ENCODE peak calls at places on chromosomes 6 and 20, in seven cellular contexts. One of them, this sample, is unnamed. For H3K4me1, the result is how much of the 10 kb centered on the place peaks cover.

GRCh38 chr6:9360881-9361280 is 925.5 kb upstream of the SLC35B3 start:
- DNase-seq in IMR-90: peak
- DNase-seq in H9: no peak
- DNase-seq in H1: no peak
- DNase-seq in PC-9: no peak
- DNase-seq in fibroblast of lung: no peak
- DNase-seq in Karpas-422: no peak
- DNase-seq in this sample: no peak

GRCh38 chr6:30399390-30400058 is 54.6 kb downstream of the RPP21 start:
- DNase-seq in IMR-90: peak
- DNase-seq in H9: no peak
- DNase-seq in H1: no peak
- DNase-seq in PC-9: no peak
- DNase-seq in fibroblast of lung: no peak
- DNase-seq in Karpas-422: no peak
- DNase-seq in this sample: no peak

GRCh38 chr6:111992851-111993250 is 61.1 kb upstream of the CCN6 start:
- DNase-seq in IMR-90: peak
- DNase-seq in H9: no peak
- DNase-seq in H1: no peak
- DNase-seq in PC-9: no peak
- DNase-seq in fibroblast of lung: no peak
- DNase-seq in Karpas-422: no peak
- DNase-seq in this sample: no peak

GRCh38 chr6:13234130-13234529 is 94.2 kb downstream of the TBC1D7 start:
- DNase-seq in IMR-90: no peak
- DNase-seq in H9: no peak
- DNase-seq in H1: no peak
- DNase-seq in PC-9: no peak
- DNase-seq in fibroblast of lung: no peak
- DNase-seq in Karpas-422: no peak
- DNase-seq in this sample: peak

GRCh38 chr6:44300424-44300823 is 12.7 kb downstream of the AARS2 start:
- DNase-seq in IMR-90: no peak
- DNase-seq in H9: no peak
- DNase-seq in H1: no peak
- DNase-seq in PC-9: no peak
- DNase-seq in fibroblast of lung: no peak
- DNase-seq in Karpas-422: no peak
- DNase-seq in this sample: no peak

GRCh38 chr6:2970753-2971419 is 481 bp downstream of the SERPINB6 start:
- DNase-seq in IMR-90: peak
- DNase-seq in H9: no peak
- DNase-seq in H1: peak
- DNase-seq in PC-9: no peak
- DNase-seq in fibroblast of lung: peak
- DNase-seq in Karpas-422: no peak
- DNase-seq in this sample: peak

GRCh38 chr6:166611631-166612030 is 15.4 kb downstream of the RPS6KA2 start:
- DNase-seq in IMR-90: no peak
- DNase-seq in H9: no peak
- DNase-seq in H1: no peak
- DNase-seq in PC-9: peak
- DNase-seq in fibroblast of lung: no peak
- DNase-seq in Karpas-422: no peak
- DNase-seq in this sample: no peak

GRCh38 chr6:85986681-85987080 is 344.0 kb upstream of the SYNCRIP start:
- DNase-seq in IMR-90: no peak
- DNase-seq in H9: no peak
- DNase-seq in H1: no peak
- DNase-seq in PC-9: no peak
- DNase-seq in fibroblast of lung: no peak
- DNase-seq in Karpas-422: no peak
- DNase-seq in this sample: no peak

GRCh38 chr6:135224037-135224647 is 43.0 kb downstream of the MYB start:
- DNase-seq in IMR-90: no peak
- DNase-seq in H9: no peak
- DNase-seq in H1: no peak
- DNase-seq in PC-9: no peak
- DNase-seq in fibroblast of lung: no peak
- DNase-seq in Karpas-422: no peak
- DNase-seq in this sample: no peak

GRCh38 chr6:26477431-26477830 is 19.7 kb downstream of the BTN2A1 start:
- DNase-seq in IMR-90: no peak
- DNase-seq in H9: no peak
- DNase-seq in H1: no peak
- DNase-seq in PC-9: no peak
- DNase-seq in fibroblast of lung: no peak
- DNase-seq in Karpas-422: no peak
- DNase-seq in this sample: no peak

GRCh38 chr6:105882833-105883232 is 203.3 kb upstream of the PRDM1 start:
- DNase-seq in IMR-90: peak
- DNase-seq in H9: no peak
- DNase-seq in H1: no peak
- DNase-seq in PC-9: peak
- DNase-seq in fibroblast of lung: no peak
- DNase-seq in Karpas-422: no peak
- DNase-seq in this sample: no peak

GRCh38 chr6:41965429-41966213 is 24.0 kb upstream of the CCND3 start:
- DNase-seq in IMR-90: no peak
- DNase-seq in H9: peak
- DNase-seq in H1: peak
- DNase-seq in PC-9: no peak
- DNase-seq in fibroblast of lung: no peak
- DNase-seq in Karpas-422: no peak
- DNase-seq in this sample: no peak

GRCh38 chr6:148203970-148204369 is 138.7 kb upstream of the SASH1 start:
- DNase-seq in IMR-90: peak
- DNase-seq in H9: no peak
- DNase-seq in H1: no peak
- DNase-seq in PC-9: no peak
- DNase-seq in fibroblast of lung: peak
- DNase-seq in Karpas-422: peak
- DNase-seq in this sample: peak

GRCh38 chr6:10425973-10426780 is 11.3 kb upstream of the TFAP2A start:
- DNase-seq in IMR-90: no peak
- DNase-seq in H9: peak
- DNase-seq in H1: peak
- DNase-seq in PC-9: no peak
- DNase-seq in fibroblast of lung: no peak
- DNase-seq in Karpas-422: peak
- DNase-seq in this sample: peak

GRCh38 chr20:5719861-5720401 is 30.3 kb upstream of the SHLD1 start:
- DNase-seq in IMR-90: peak
- DNase-seq in H9: no peak
- DNase-seq in H1: no peak
- DNase-seq in PC-9: peak
- DNase-seq in fibroblast of lung: no peak
- DNase-seq in Karpas-422: no peak
- DNase-seq in this sample: no peak

GRCh38 chr6:10193321-10193720 is 221.6 kb downstream of the TFAP2A start:
- DNase-seq in IMR-90: no peak
- DNase-seq in H9: no peak
- DNase-seq in H1: no peak
- DNase-seq in PC-9: no peak
- DNase-seq in fibroblast of lung: no peak
- DNase-seq in Karpas-422: no peak
- DNase-seq in this sample: no peak

GRCh38 chr20:60062431-60063336 is 104.5 kb downstream of the CDH26 start:
- DNase-seq in IMR-90: peak
- DNase-seq in H9: peak
- DNase-seq in H1: no peak
- DNase-seq in PC-9: no peak
- DNase-seq in fibroblast of lung: peak
- DNase-seq in Karpas-422: no peak
- DNase-seq in this sample: peak

GRCh38 chr6:31377029-31377428 is 20.1 kb upstream of the HLA-B start:
- DNase-seq in IMR-90: no peak
- DNase-seq in H9: no peak
- DNase-seq in H1: no peak
- DNase-seq in PC-9: no peak
- DNase-seq in fibroblast of lung: no peak
- DNase-seq in Karpas-422: no peak
- DNase-seq in this sample: no peak

GRCh38 chr20:11585752-11586352 is 331.8 kb upstream of the BTBD3 start:
- DNase-seq in IMR-90: peak
- DNase-seq in H9: no peak
- DNase-seq in H1: no peak
- DNase-seq in PC-9: no peak
- DNase-seq in fibroblast of lung: peak
- DNase-seq in Karpas-422: peak
- DNase-seq in this sample: peak

GRCh38 chr20:1241456-1241855 is 15.6 kb downstream of the RAD21L1 start:
- DNase-seq in IMR-90: no peak
- DNase-seq in H9: no peak
- DNase-seq in H1: no peak
- DNase-seq in PC-9: no peak
- DNase-seq in fibroblast of lung: no peak
- DNase-seq in Karpas-422: no peak
- DNase-seq in this sample: no peak

GRCh38 chr6:99492137-99492536 is 23.1 kb downstream of the USP45 start:
- DNase-seq in IMR-90: no peak
- DNase-seq in H9: no peak
- DNase-seq in H1: no peak
- DNase-seq in PC-9: no peak
- DNase-seq in fibroblast of lung: no peak
- DNase-seq in Karpas-422: no peak
- DNase-seq in this sample: no peak

GRCh38 chr6:125802943-125803377 is 12.2 kb downstream of the NCOA7 start:
- DNase-seq in IMR-90: peak
- DNase-seq in H9: no peak
- DNase-seq in H1: no peak
- DNase-seq in PC-9: no peak
- DNase-seq in fibroblast of lung: peak
- DNase-seq in Karpas-422: no peak
- DNase-seq in this sample: no peak
- H3K4me1 ChIP-seq in IMR-90: under half
- H3K4me1 ChIP-seq in H9: under half
- H3K4me1 ChIP-seq in H1: under half
- H3K4me1 ChIP-seq in PC-9: under half
- H3K4me1 ChIP-seq in fibroblast of lung: under half
- H3K4me1 ChIP-seq in Karpas-422: half or more
- H3K4me1 ChIP-seq in this sample: under half

DNA sequence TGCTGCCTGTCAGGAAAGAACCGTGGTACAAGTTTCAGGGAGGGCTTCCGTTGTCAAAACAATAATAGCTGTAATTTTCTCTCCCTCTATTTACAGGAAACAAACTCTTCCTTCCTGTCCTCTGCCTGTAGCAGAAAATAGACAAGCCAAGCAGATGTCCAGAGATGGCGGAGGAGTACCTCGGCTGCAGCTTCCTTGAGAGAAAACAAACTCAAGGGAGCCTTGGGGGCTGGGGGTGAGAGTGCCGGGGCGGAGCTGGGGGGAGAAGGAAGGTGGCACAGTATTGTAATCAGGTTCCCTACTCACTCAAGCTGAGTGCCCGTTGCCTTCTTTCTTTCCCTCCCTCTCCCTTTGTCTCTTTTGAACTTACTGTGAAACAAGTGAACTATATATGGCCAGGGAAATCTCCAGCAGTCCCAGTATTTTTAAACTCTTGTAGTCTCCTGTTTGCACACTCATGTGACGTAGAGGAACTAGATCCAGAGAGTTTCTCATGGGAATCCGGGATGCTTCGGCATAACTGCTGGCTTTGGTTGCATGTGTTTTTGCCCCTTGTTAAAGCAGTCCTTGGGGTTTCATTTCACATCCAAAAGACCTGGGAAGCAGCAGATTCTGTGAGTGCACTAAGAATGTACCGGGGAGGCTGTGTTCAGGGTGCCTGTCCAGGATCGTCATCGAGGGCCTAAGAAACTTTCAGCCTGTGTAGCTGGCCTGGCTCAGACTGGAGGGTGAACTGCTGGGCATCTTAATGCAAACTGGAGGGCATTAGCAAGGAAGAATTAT is 44.6 kb upstream of the HDDC2 start:
- DNase-seq in IMR-90: no peak
- DNase-seq in H9: no peak
- DNase-seq in H1: no peak
- DNase-seq in PC-9: no peak
- DNase-seq in fibroblast of lung: no peak
- DNase-seq in Karpas-422: no peak
- DNase-seq in this sample: no peak
- H2AFZ ChIP-seq in IMR-90: no peak
- H2AFZ ChIP-seq in H9: peak
- H2AFZ ChIP-seq in H1: peak
- H2AFZ ChIP-seq in PC-9: no peak
- H2AFZ ChIP-seq in fibroblast of lung: no peak
- H2AFZ ChIP-seq in Karpas-422: no peak
- H2AFZ ChIP-seq in this sample: no peak

DNA sequence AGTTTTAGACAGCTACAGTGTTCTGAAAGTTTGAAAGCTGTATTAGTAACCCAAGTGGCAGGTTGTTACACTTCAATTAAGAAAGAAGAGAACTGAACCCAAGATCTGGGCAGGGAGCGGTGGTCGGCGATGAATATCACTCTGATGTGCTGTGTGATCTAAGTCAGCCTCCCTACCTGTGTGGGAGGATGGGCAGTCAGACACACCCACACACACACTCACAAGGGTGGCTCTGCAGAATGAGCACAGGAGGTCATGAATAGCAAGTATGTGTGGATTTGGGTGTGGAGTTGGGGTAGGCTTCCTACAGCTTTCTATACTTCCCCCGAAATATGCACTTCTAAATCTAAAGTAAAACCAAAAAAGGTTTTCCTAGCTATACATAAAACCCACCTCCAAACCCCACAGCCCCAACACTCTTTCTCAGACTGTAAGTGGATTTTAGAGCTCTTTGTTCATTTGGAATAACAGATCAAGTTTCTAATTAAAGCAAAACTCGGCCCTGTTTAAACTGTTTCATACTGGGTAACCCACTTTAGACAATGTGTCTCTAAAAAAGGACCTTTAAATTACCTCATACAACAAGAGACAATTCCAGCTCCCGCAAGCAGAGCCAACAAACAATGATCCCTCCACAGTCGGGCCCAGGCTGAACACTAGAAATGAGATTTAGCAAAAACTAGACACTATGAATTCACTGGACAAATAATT is 19.4 kb downstream of the TNFRSF21 start:
- DNase-seq in IMR-90: no peak
- DNase-seq in H9: no peak
- DNase-seq in H1: no peak
- DNase-seq in PC-9: peak
- DNase-seq in fibroblast of lung: no peak
- DNase-seq in Karpas-422: no peak
- DNase-seq in this sample: no peak
- H3K4me1 ChIP-seq in IMR-90: under half
- H3K4me1 ChIP-seq in H9: under half
- H3K4me1 ChIP-seq in H1: under half
- H3K4me1 ChIP-seq in PC-9: half or more
- H3K4me1 ChIP-seq in fibroblast of lung: under half
- H3K4me1 ChIP-seq in Karpas-422: under half
- H3K4me1 ChIP-seq in this sample: under half

DNA sequence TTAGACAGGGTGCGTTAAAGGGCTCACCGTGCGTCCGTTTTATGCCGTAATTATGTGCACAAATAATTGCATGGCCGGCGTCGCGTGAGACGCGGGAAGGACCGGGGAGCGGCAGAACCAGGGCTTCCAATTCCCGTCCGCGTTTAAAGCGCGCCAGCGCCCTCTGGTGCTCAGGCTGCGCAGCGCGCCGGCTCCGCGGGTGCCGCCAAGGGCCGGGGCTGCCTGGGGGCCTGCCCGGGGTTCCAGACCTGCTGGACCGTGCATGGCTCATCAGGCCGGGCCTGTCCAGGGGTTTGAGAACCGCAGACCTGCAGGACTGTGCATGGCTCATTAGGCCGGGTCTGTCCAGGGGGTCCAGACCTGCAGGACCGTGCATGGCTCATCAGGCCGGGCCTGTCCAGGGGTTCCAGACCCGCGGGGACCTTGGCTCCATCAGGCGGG is 369.0 kb downstream of the THBS2 start:
- DNase-seq in IMR-90: peak
- DNase-seq in H9: peak
- DNase-seq in H1: peak
- DNase-seq in PC-9: no peak
- DNase-seq in fibroblast of lung: peak
- DNase-seq in Karpas-422: peak
- DNase-seq in this sample: peak
- H2AFZ ChIP-seq in IMR-90: no peak
- H2AFZ ChIP-seq in H9: no peak
- H2AFZ ChIP-seq in H1: peak
- H2AFZ ChIP-seq in PC-9: no peak
- H2AFZ ChIP-seq in fibroblast of lung: no peak
- H2AFZ ChIP-seq in Karpas-422: no peak
- H2AFZ ChIP-seq in this sample: no peak

This sample was measured in trophoblast cell.